ENCODE peak calls at places on chromosome 2, in ten cellular contexts. K is fibroblast of pulmonary artery, S is small intestine, L is AG08396, P is MG63, X is H9, M is A172, I is HEK293T, D is anterior cingulate cortex, Y is NCI-H1092 treated with DMSO at 0.1 percent for 48 hours. U is an unnamed sample.

GRCh38 chr2:218546012-218546411 is 22.1 kb downstream of the USP37 start:
- DNase-seq in K (no peak), S (no peak), L (no peak), P (no peak), X (no peak), M (no peak), I (no peak), D (no peak), Y (no peak), U (no peak)

GRCh38 chr2:179588486-179589145 is 272.8 kb downstream of the ZNF385B start:
- DNase-seq in K (no peak), S (no peak), L (no peak), P (no peak), X (no peak), M (no peak), I (no peak), D (no peak), Y (no peak), U (no peak)

GRCh38 chr2:19933351-19933981 is 31.7 kb upstream of the TTC32 start:
- DNase-seq in K (peak), S (no peak), L (peak), P (peak), X (no peak), M (peak), I (peak), D (no peak), Y (no peak), U (no peak)

GRCh38 chr2:27412419-27413152 is 3.2 kb upstream of the PPM1G start:
- DNase-seq in K (no peak), S (no peak), L (no peak), P (no peak), X (no peak), M (no peak), I (no peak), D (no peak), Y (no peak), U (no peak)

GRCh38 chr2:121944072-121944829 is 188.8 kb downstream of the TSN start:
- DNase-seq in K (peak), S (no peak), L (peak), P (peak), X (no peak), M (peak), I (no peak), D (no peak), Y (no peak), U (no peak)

GRCh38 chr2:23953625-23954024 is 13.4 kb downstream of the UBXN2A start:
- DNase-seq in K (no peak), S (no peak), L (no peak), P (no peak), X (no peak), M (no peak), I (no peak), D (no peak), Y (no peak), U (no peak)

GRCh38 chr2:35929551-35929950 is 426.0 kb upstream of the CRIM1 start:
- DNase-seq in K (no peak), S (no peak), L (no peak), P (no peak), X (no peak), M (no peak), I (no peak), D (no peak), Y (no peak), U (peak)

GRCh38 chr2:128420776-128421175 is 102.1 kb upstream of the HS6ST1 start:
- DNase-seq in K (no peak), S (no peak), L (no peak), P (no peak), X (no peak), M (no peak), I (no peak), D (no peak), Y (no peak), U (peak)

GRCh38 chr2:143903172-143903856 is 616.6 kb downstream of the ZEB2 start:
- DNase-seq in K (peak), S (no peak), L (no peak), P (peak), X (no peak), M (no peak), I (no peak), D (no peak), Y (peak), U (no peak)

GRCh38 chr2:98909381-98910211 is 26.4 kb downstream of the CRACDL start:
- DNase-seq in K (peak), S (peak), L (peak), P (peak), X (peak), M (peak), I (peak), D (no peak), Y (peak), U (peak)

GRCh38 chr2:2788076-2788475 is 457.0 kb upstream of the MYT1L start:
- DNase-seq in K (no peak), S (no peak), L (no peak), P (no peak), X (peak), M (no peak), I (no peak), D (no peak), Y (peak), U (peak)

GRCh38 chr2:167191588-167191987 is 303.3 kb downstream of the XIRP2 start:
- DNase-seq in K (no peak), S (no peak), L (no peak), P (no peak), X (no peak), M (no peak), I (no peak), D (no peak), Y (no peak), U (no peak)

GRCh38 chr2:231364961-231365810 is 30.3 kb upstream of the B3GNT7 start:
- DNase-seq in K (peak), S (peak), L (peak), P (peak), X (no peak), M (peak), I (no peak), D (peak), Y (no peak), U (peak)

GRCh38 chr2:33077841-33078240 is 131.1 kb downstream of the LTBP1 start:
- DNase-seq in K (no peak), S (no peak), L (no peak), P (no peak), X (no peak), M (no peak), I (no peak), D (no peak), Y (no peak), U (no peak)

GRCh38 chr2:8480936-8481335 is 200.9 kb upstream of the ID2 start:
- DNase-seq in K (no peak), S (no peak), L (no peak), P (no peak), X (no peak), M (no peak), I (no peak), D (no peak), Y (no peak), U (no peak)

GRCh38 chr2:98637401-98638144 is 29.2 kb downstream of the UNC50 start:
- DNase-seq in K (no peak), S (peak), L (no peak), P (no peak), X (no peak), M (no peak), I (no peak), D (no peak), Y (no peak), U (no peak)

GRCh38 chr2:113977660-113978523 is 88.0 kb downstream of the ACTR3 start:
- DNase-seq in K (peak), S (peak), L (peak), P (no peak), X (no peak), M (peak), I (no peak), D (no peak), Y (peak), U (peak)

GRCh38 chr2:122652670-122653069 is 897.2 kb downstream of the TSN start:
- DNase-seq in K (peak), S (no peak), L (no peak), P (no peak), X (no peak), M (no peak), I (no peak), D (no peak), Y (peak), U (no peak)

GRCh38 chr2:152415811-152416210 is 80.8 kb downstream of the FMNL2 start:
- DNase-seq in K (peak), S (no peak), L (no peak), P (peak), X (no peak), M (no peak), I (no peak), D (no peak), Y (no peak), U (no peak)

GRCh38 chr2:127106457-127106997 is 427 bp downstream of the BIN1 start:
- DNase-seq in K (no peak), S (no peak), L (no peak), P (peak), X (no peak), M (no peak), I (peak), D (no peak), Y (no peak), U (no peak)

GRCh38 chr2:72674982-72675915 is 150.6 kb downstream of the EXOC6B start:
- DNase-seq in K (no peak), S (peak), L (no peak), P (no peak), X (no peak), M (no peak), I (no peak), D (no peak), Y (no peak), U (no peak)

GRCh38 chr2:190123956-190124355 is 61.4 kb upstream of the MSTN start:
- DNase-seq in K (peak), S (no peak), L (no peak), P (no peak), X (no peak), M (no peak), I (no peak), D (no peak), Y (no peak), U (no peak)

GRCh38 chr2:198371902-198372611 is 567.7 kb downstream of the PLCL1 start:
- DNase-seq in K (no peak), S (no peak), L (peak), P (peak), X (no peak), M (peak), I (no peak), D (no peak), Y (no peak), U (no peak)

GRCh38 chr2:25692143-25692542 is 18.8 kb upstream of the DTNB start:
- DNase-seq in K (peak), S (no peak), L (no peak), P (peak), X (no peak), M (no peak), I (no peak), D (no peak), Y (no peak), U (peak)

GRCh38 chr2:229085439-229085838 is 185.6 kb downstream of the PID1 start:
- DNase-seq in K (no peak), S (no peak), L (no peak), P (no peak), X (no peak), M (no peak), I (no peak), D (no peak), Y (no peak), U (no peak)

GRCh38 chr2:50838316-50838715 is 193.6 kb downstream of the NRXN1 start:
- DNase-seq in K (no peak), S (no peak), L (no peak), P (no peak), X (no peak), M (no peak), I (no peak), D (no peak), Y (no peak), U (no peak)

GRCh38 chr2:136384541-136385303 is 266.8 kb upstream of the CXCR4 start:
- DNase-seq in K (peak), S (peak), L (no peak), P (no peak), X (peak), M (peak), I (peak), D (peak), Y (peak), U (peak)

GRCh38 chr2:49248506-49248905 is 94.2 kb upstream of the FSHR start:
- DNase-seq in K (peak), S (no peak), L (peak), P (peak), X (no peak), M (peak), I (no peak), D (no peak), Y (no peak), U (no peak)

GRCh38 chr2:157874997-157875719 is 972 bp downstream of the ACVR1 start:
- DNase-seq in K (peak), S (peak), L (peak), P (peak), X (peak), M (peak), I (peak), D (no peak), Y (peak), U (peak)

GRCh38 chr2:172299741-172300140 is 127.6 kb upstream of the ITGA6 start:
- DNase-seq in K (peak), S (no peak), L (peak), P (peak), X (no peak), M (no peak), I (no peak), D (no peak), Y (no peak), U (no peak)

GRCh38 chr2:224925822-224926124 is 116.5 kb downstream of the DOCK10 start:
- DNase-seq in K (peak), S (no peak), L (no peak), P (no peak), X (no peak), M (no peak), I (no peak), D (no peak), Y (no peak), U (no peak)

GRCh38 chr2:227860116-227860724 is 11.2 kb upstream of the DAW1 start:
- DNase-seq in K (peak), S (no peak), L (no peak), P (peak), X (no peak), M (no peak), I (no peak), D (peak), Y (no peak), U (no peak)

GRCh38 chr2:239400000-239400831 is 604 bp downstream of the HDAC4 start:
- DNase-seq in K (peak), S (peak), L (no peak), P (peak), X (peak), M (no peak), I (peak), D (no peak), Y (no peak), U (peak)